ENCODE peak calls at places on chromosomes 16 and 17, in four cellular contexts. R is transverse colon, L is esophagus squamous epithelium, S is adrenal gland. A is an unnamed sample.

GRCh38 chr16:1012722-1013592 is 31.4 kb downstream of the SOX8 start:
- DNase-seq in R (no peak), S (no peak), L (no peak), A (no peak)

GRCh38 chr16:81515281-81515680 is 70.7 kb downstream of the CMIP start:
- DNase-seq in R (no peak), L (no peak), S (no peak), A (no peak)

GRCh38 chr16:21158208-21159110 is at the start of gene LDAF1:
- DNase-seq in R (peak; percentile 91), S (peak; percentile 87), L (peak; percentile 11), A (peak; percentile 88)

GRCh38 chr16:1071561-1072225 is 854 bp upstream of the SSTR5 start:
- DNase-seq in L (no peak), S (no peak), R (no peak), A (no peak)

GRCh38 chr17:47603830-47604229 is 45.9 kb upstream of the KPNB1 start:
- DNase-seq in R (no peak), S (no peak), L (no peak), A (no peak)

GRCh38 chr16:57591870-57592485 is 36.5 kb upstream of the ADGRG1 start:
- DNase-seq in L (no peak), R (no peak), S (no peak), A (no peak)

GRCh38 chr16:31484491-31485171 is 1.7 kb downstream of the SLC5A2 start:
- DNase-seq in R (peak; percentile 78), L (no peak), S (no peak), A (peak; percentile 74)

GRCh38 chr17:72448019-72448418 is 327.2 kb downstream of the SOX9 start:
- DNase-seq in R (no peak), L (no peak), S (no peak), A (no peak)

GRCh38 chr17:28982191-28982793 is 23.5 kb downstream of the SEZ6 start:
- DNase-seq in R (peak; percentile 16), S (peak; percentile 65), L (no peak), A (no peak)

GRCh38 chr17:72726936-72727335 is 365.6 kb downstream of the SLC39A11 start:
- DNase-seq in S (no peak), L (no peak), R (peak; percentile 11), A (no peak)

GRCh38 chr17:74697477-74697876 is 15.2 kb downstream of the CD300LF start:
- DNase-seq in S (no peak), L (no peak), R (no peak), A (no peak)

GRCh38 chr17:49676276-49676868 is 1.5 kb downstream of the SPOP start:
- DNase-seq in R (peak; percentile 14), S (no peak), L (no peak), A (no peak)

GRCh38 chr17:65100316-65101140 is 36.6 kb upstream of the RGS9 start:
- DNase-seq in R (peak; percentile 89), L (peak; percentile 21), S (peak; percentile 91), A (peak; percentile 91)

GRCh38 chr17:38750312-38751121 is 2.0 kb upstream of the PSMB3 start:
- DNase-seq in R (no peak), L (no peak), S (peak; percentile 65), A (no peak)

GRCh38 chr17:50103252-50103651 is 8.1 kb downstream of the PDK2 start:
- DNase-seq in L (no peak), S (no peak), R (no peak), A (no peak)

GRCh38 chr17:82200743-82201497 is 11.7 kb downstream of the CCDC57 start:
- DNase-seq in R (no peak), L (no peak), S (no peak), A (no peak)

GRCh38 chr17:59668816-59669215 is 38.4 kb downstream of the PTRH2 start:
- DNase-seq in S (no peak), L (no peak), R (no peak), A (no peak)

GRCh38 chr16:79047337-79047736 is 553.2 kb downstream of the MAF start:
- DNase-seq in R (no peak), L (no peak), S (no peak), A (no peak)

GRCh38 chr17:56898874-56899273 is 15.0 kb downstream of the TRIM25 start:
- DNase-seq in S (peak; percentile 35), R (peak; percentile 36), L (no peak), A (no peak)

GRCh38 chr16:75928295-75928694 is 202.0 kb upstream of the CPHXL start:
- DNase-seq in R (no peak), S (no peak), L (no peak), A (no peak)

GRCh38 chr16:73268311-73268997 is 220.5 kb upstream of the ZFHX3 start:
- DNase-seq in R (no peak), L (no peak), S (no peak), A (no peak)

GRCh38 chr16:49596699-49597291 is 223.2 kb downstream of the C16orf78 start:
- DNase-seq in R (no peak), L (no peak), S (peak; percentile 43), A (peak; percentile 24)

GRCh38 chr16:8551388-8552332 is 38.7 kb downstream of the TMEM114 start:
- DNase-seq in L (no peak), S (no peak), R (no peak), A (no peak)

GRCh38 chr16:54342001-54342776 is 55.6 kb upstream of the IRX3 start:
- DNase-seq in S (no peak), L (no peak), R (no peak), A (no peak)

GRCh38 chr17:76504117-76504516 is 2.9 kb upstream of the RHBDF2 start:
- DNase-seq in R (no peak), S (no peak), L (no peak), A (no peak)

GRCh38 chr17:12983986-12984932 is 33.6 kb downstream of the ELAC2 start:
- DNase-seq in L (no peak), R (peak; percentile 19), S (peak; percentile 68), A (no peak)

GRCh38 chr17:58371300-58371950 is 19.4 kb upstream of the SUPT4H1 start:
- DNase-seq in R (no peak), L (no peak), S (no peak), A (no peak)

GRCh38 chr17:40459646-40460584 is 16.7 kb downstream of the IGFBP4 start:
- DNase-seq in L (no peak), R (no peak), S (no peak), A (no peak)

GRCh38 chr17:40457369-40457768 is 14.1 kb downstream of the IGFBP4 start:
- DNase-seq in R (no peak), S (no peak), L (no peak), A (no peak)

GRCh38 chr17:40460585-40460975 is 17.3 kb downstream of the IGFBP4 start:
- DNase-seq in L (no peak), S (no peak), R (no peak), A (no peak)

GRCh38 chr17:40458001-40458791 is 14.9 kb downstream of the IGFBP4 start:
- DNase-seq in R (no peak), L (no peak), S (no peak), A (peak; percentile 62)

DNA sequence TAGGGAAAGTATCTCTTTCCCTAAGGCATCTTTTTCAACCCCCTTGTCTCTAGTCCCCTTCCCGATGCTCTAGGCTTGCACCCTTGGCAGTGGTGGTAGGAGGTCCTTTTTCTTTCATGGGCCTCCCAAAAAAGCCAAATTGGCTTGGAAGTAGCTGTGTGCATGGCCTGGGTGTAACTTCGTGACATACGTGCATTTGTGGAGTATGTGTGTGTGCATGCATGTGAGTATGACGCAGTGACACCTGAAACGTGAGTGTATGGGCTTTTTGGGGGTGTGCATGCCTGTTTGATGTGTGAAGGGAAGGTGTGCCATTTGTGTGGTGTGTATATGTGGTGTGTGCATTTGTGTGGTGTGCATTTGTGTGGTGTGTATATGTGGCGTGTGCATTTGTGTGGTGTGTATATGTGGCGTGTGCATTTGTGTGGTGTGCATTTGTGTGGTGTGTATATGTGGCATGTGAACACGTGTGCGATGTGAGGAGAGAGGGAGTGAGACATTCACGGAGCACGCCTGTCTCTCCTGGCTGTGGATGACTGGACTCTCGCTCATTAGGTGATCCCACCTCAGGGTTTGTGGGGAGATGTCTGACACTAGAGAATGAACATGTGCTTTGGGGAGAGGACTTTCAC is 15.7 kb downstream of the IGFBP4 start:
- DNase-seq in S (no peak), L (no peak), R (no peak), A (no peak)
- TF ChIP-seq POLR2A in S (no peak), L (no peak), R (no peak), A (no peak)

GRCh38 chr17:19242323-19242722 is 5.2 kb downstream of the EPN2 start:
- DNase-seq in L (no peak), S (no peak), R (no peak), A (no peak)

GRCh38 chr17:19238167-19238505 is 970 bp downstream of the EPN2 start:
- DNase-seq in S (peak; percentile 63), R (peak; percentile 55), L (no peak), A (peak; percentile 55)

GRCh38 chr17:19242926-19243325 is 5.8 kb downstream of the EPN2 start:
- DNase-seq in L (no peak), R (no peak), S (no peak), A (no peak)

GRCh38 chr17:19239544-19239943 is 2.4 kb downstream of the EPN2 start:
- DNase-seq in S (peak; percentile 54), R (no peak), L (no peak), A (no peak)

DNA sequence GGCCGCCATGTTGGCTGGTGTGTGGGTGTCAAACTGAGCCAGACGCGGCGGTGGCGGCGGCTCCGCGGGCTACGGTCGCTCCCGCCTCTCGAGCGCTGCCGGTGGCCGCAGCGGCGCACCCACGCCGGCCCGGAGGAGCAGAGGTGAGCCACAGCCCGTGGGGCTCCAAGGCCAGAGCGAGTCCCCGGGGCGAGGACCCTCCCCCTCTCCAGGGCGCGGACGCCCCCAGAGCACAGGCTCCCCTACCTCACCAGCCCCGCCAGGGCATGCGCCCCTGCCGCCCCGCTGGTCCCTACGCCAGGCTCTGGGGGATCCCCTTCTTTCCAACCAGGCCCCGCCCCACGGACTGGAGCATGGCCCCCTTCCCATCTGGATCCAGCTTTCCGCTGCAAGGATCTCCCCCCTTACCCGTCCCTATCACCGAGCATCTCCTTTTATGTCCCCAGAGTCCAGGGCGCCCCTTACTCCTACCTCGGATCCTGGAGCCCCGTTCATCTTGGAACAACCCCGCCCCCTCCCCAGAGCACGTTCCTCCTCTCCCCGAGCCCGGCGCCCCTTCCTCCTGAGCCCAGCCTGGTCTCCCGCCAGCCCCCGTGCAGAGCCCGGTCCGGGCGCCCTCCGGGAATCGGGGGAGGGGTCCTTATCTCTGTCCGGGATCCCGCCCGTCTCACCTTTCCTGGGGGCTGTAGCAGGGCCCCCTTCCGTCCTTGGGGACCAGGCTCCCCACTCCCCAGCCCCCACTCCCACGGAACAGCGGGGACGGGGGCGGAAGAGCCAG is 412 bp downstream of the EPN2 start:
- DNase-seq in R (peak; percentile 50), S (peak; percentile 76), L (no peak), A (peak; percentile 37)
- TF ChIP-seq POLR2A in R (peak; percentile 43), S (peak; percentile 72), L (no peak), A (no peak)

DNA sequence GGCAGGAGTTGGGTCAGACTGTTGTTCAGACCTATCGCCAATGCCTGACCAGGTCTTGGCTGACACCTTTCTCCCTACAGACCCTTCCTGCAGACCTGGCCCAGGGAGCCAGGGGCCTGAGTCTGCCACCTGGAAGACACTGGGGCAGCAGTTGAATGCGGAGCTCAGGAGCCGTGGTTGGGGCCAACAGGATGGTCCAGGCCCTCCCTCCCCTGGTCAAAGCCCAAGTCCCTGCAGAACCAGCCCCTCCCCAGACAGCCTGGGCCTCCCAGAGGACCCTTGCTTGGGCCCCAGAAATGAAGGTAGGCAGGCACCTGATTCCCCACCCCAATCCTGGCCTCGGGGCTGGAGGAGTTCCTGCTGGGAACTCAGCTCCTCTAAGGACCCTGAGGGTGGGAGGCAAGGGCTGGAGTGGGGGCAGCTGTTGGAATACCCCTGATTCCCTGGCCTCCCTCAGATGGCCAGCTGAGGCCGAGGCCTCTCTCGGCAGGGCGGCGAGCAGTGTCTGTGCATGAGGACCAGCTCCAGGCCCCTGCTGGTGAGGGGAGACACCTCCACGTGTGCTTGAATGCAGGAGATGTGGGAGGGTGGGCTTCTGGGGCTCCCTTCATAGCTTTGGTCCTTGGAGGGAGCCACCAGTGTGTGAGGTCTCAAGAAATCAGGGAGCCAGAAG is 3.6 kb downstream of the ACD start:
- DNase-seq in R (peak; percentile 5), L (no peak), S (no peak), A (no peak)
- TF ChIP-seq POLR2A in R (no peak), L (no peak), S (no peak), A (no peak)

GRCh38 chr16:30075503-30076275 is at the start of gene PPP4C:
- DNase-seq in R (peak; percentile 95), S (peak; percentile 95), L (no peak), A (peak; percentile 95)
- TF ChIP-seq POLR2A in R (peak; percentile 95), S (peak; percentile 87), L (no peak), A (no peak)

A was measured in stomach.